ENCODE peak calls at places on chromosome X, in nine cellular contexts. G is activated T-helper 1 cell treated with anti-CD3 and anti-CD28 coated beads, Interleukin-2, amount 50 U/mL, for 16 hours; J is lower leg skin; E is NCI-H1092 treated with DMSO at 0.1 percent for 48 hours; S is esophagus muscularis mucosa; H is effector CD4-positive, alpha-beta T cell; B is cerebellar cortex; F is activated naive CD8-positive, alpha-beta T cell treated with anti-CD3 and anti-CD28 coated beads, Interleukin-2, amount 50 U/mL, for 16 hours; I is head of caudate nucleus. W is an unnamed sample.

GRCh38 chrX:29136904-29137303 is 549.7 kb downstream of the IL1RAPL1 start:
- DNase-seq in J (no peak), H (no peak), E (no peak), B (no peak), I (no peak), G (no peak), S (no peak), F (no peak), W (no peak)

GRCh38 chrX:46712733-46713132 is 46.2 kb downstream of the SLC9A7 start:
- DNase-seq in J (no peak), B (no peak), H (no peak), S (no peak), I (no peak), E (no peak), F (no peak), G (no peak), W (no peak)

GRCh38 chrX:9447906-9448305 is 17.0 kb upstream of the TBL1X start:
- DNase-seq in G (no peak), E (no peak), S (no peak), B (no peak), J (no peak), F (no peak), H (no peak), I (no peak), W (no peak)

GRCh38 chrX:154012336-154012991 is 7.2 kb downstream of the IRAK1 start:
- DNase-seq in S (no peak), I (peak), F (no peak), E (no peak), G (no peak), B (no peak), J (no peak), H (no peak), W (no peak)

GRCh38 chrX:34875204-34875603 is 67.4 kb upstream of the FAM47B start:
- DNase-seq in G (no peak), F (no peak), B (no peak), I (no peak), J (no peak), H (no peak), E (peak), S (no peak), W (no peak)

GRCh38 chrX:111410451-111410850 is 1.5 kb downstream of the DCX start:
- DNase-seq in I (no peak), S (no peak), E (peak), G (no peak), J (no peak), H (no peak), B (no peak), F (no peak), W (no peak)

GRCh38 chrX:119481218-119481875 is 13.1 kb downstream of the SLC25A5 start:
- DNase-seq in J (no peak), H (no peak), G (no peak), F (no peak), S (no peak), I (no peak), E (no peak), B (no peak), W (peak)

GRCh38 chrX:30065226-30065625 is 150.1 kb upstream of the MAGEB2 start:
- DNase-seq in F (no peak), E (no peak), H (no peak), J (no peak), S (no peak), G (no peak), B (no peak), I (no peak), W (no peak)

GRCh38 chrX:114841051-114841450 is 176.4 kb downstream of the IL13RA2 start:
- DNase-seq in H (no peak), F (no peak), G (no peak), I (no peak), B (no peak), J (no peak), E (no peak), S (no peak), W (no peak)

GRCh38 chrX:48573690-48574269 is 504 bp upstream of the RBM3 start:
- DNase-seq in I (peak), H (no peak), E (peak), F (no peak), J (peak), B (no peak), S (no peak), G (peak), W (no peak)

GRCh38 chrX:14936561-14936960 is 63.3 kb downstream of the MOSPD2 start:
- DNase-seq in E (no peak), H (no peak), G (no peak), J (no peak), S (no peak), F (no peak), B (no peak), I (no peak), W (no peak)

GRCh38 chrX:136130931-136131843 is 16.1 kb upstream of the FHL1 start:
- DNase-seq in S (no peak), F (no peak), G (no peak), J (no peak), I (no peak), E (no peak), H (no peak), B (no peak), W (no peak)

GRCh38 chrX:11188664-11189063 is 77.5 kb downstream of the HCCS start:
- DNase-seq in J (no peak), B (no peak), H (no peak), S (no peak), E (no peak), G (no peak), I (no peak), F (no peak), W (no peak)

GRCh38 chrX:106874075-106874474 is 29.1 kb downstream of the RIPPLY1 start:
- DNase-seq in G (no peak), F (no peak), B (peak), I (no peak), J (no peak), H (no peak), E (peak), S (no peak), W (no peak)

GRCh38 chrX:79366888-79367749 is at the start of gene ITM2A:
- DNase-seq in S (no peak), I (peak), H (peak), E (no peak), G (peak), F (peak), B (no peak), J (peak), W (peak)

GRCh38 chrX:41734530-41734929 is 10.5 kb downstream of the GPR82 start:
- DNase-seq in E (no peak), G (no peak), B (peak), S (no peak), J (no peak), F (no peak), H (no peak), I (peak), W (no peak)

GRCh38 chrX:136203438-136203837 is 47.8 kb downstream of the MAP7D3 start:
- DNase-seq in E (no peak), I (no peak), B (no peak), J (no peak), G (no peak), F (no peak), S (no peak), H (no peak), W (no peak)

GRCh38 chrX:112473654-112474053 is 206.1 kb downstream of the LHFPL1 start:
- DNase-seq in E (no peak), B (no peak), G (no peak), S (no peak), I (no peak), F (no peak), H (no peak), J (no peak), W (no peak)

W was measured in upper lobe of left lung.